ENCODE peak calls at places on chromosomes 7 and 10, in seven cellular contexts. O, L, X, V, U, N and R are unnamed samples.

GRCh38 chr10:116689744-116690143 is 52.6 kb downstream of the HSPA12A start:
- DNase-seq in V (no peak), O (no peak), L (no peak), N (no peak), X (no peak), U (no peak), R (no peak)

GRCh38 chr7:75039709-75040108 is 33.9 kb downstream of the RCC1L start:
- DNase-seq in X (peak; percentile 3), V (peak; percentile 24), N (no peak), O (no peak), L (no peak), U (no peak), R (no peak)

GRCh38 chr10:114845978-114846693 is 24.6 kb downstream of the FHIP2A start:
- DNase-seq in N (no peak), X (no peak), L (no peak), U (no peak), O (no peak), V (no peak), R (no peak)

GRCh38 chr7:11489280-11489679 is 342.7 kb downstream of the THSD7A start:
- DNase-seq in L (no peak), U (no peak), N (no peak), X (no peak), O (no peak), V (no peak), R (no peak)

GRCh38 chr7:88217675-88218427 is 2.0 kb downstream of the SRI start:
- DNase-seq in O (no peak), L (no peak), N (no peak), X (no peak), V (no peak), U (peak; percentile 13), R (no peak)

GRCh38 chr10:60236869-60237524 is 152.7 kb downstream of the ANK3 start:
- DNase-seq in L (no peak), U (no peak), O (no peak), V (peak; percentile 7), X (no peak), N (peak; percentile 60), R (no peak)

GRCh38 chr10:79324032-79324695 is 23.1 kb upstream of the PPIF start:
- DNase-seq in N (no peak), O (peak; percentile 17), L (no peak), V (no peak), U (no peak), X (no peak), R (no peak)

GRCh38 chr7:52719677-52720076 is 315.8 kb upstream of the POM121L12 start:
- DNase-seq in N (no peak), X (no peak), V (no peak), U (peak; percentile 25), L (no peak), O (peak; percentile 0), R (no peak)

GRCh38 chr10:79206300-79207095 is 137.7 kb downstream of the ZMIZ1 start:
- DNase-seq in O (no peak), U (no peak), X (no peak), L (no peak), N (no peak), V (peak; percentile 10), R (no peak)

GRCh38 chr10:90344226-90344625 is 513.6 kb downstream of the HTR7 start:
- DNase-seq in U (no peak), L (no peak), X (peak; percentile 18), O (no peak), N (no peak), V (no peak), R (no peak)

GRCh38 chr7:122694697-122695096 is 4.2 kb downstream of the RNF133 start:
- DNase-seq in U (no peak), V (no peak), O (no peak), X (no peak), L (no peak), N (no peak), R (no peak)

GRCh38 chr10:19651549-19651948 is 164.7 kb upstream of the PLXDC2 start:
- DNase-seq in L (peak; percentile 44), O (peak; percentile 95), X (peak; percentile 81), V (peak; percentile 93), U (peak; percentile 87), N (no peak), R (peak; percentile 95)

GRCh38 chr10:113019692-113020424 is 69.8 kb downstream of the TCF7L2 start:
- DNase-seq in L (no peak), N (no peak), O (no peak), X (no peak), V (no peak), U (no peak), R (no peak)

GRCh38 chr10:102434251-102434913 is 2.0 kb upstream of the CUEDC2 start:
- DNase-seq in U (no peak), L (no peak), N (no peak), V (peak; percentile 59), X (no peak), O (peak; percentile 56), R (peak; percentile 76)

GRCh38 chr7:11373546-11374142 is 400.0 kb downstream of the PHF14 start:
- DNase-seq in L (no peak), X (peak; percentile 3), V (peak; percentile 22), U (peak; percentile 28), N (no peak), O (peak; percentile 44), R (peak; percentile 8)

GRCh38 chr7:84547326-84547725 is 352.7 kb upstream of the SEMA3A start:
- DNase-seq in X (no peak), O (no peak), L (no peak), N (no peak), V (no peak), U (no peak), R (no peak)

GRCh38 chr7:84549409-84549808 is 354.8 kb upstream of the SEMA3A start:
- DNase-seq in N (no peak), X (no peak), O (no peak), U (no peak), V (no peak), L (no peak), R (no peak)

GRCh38 chr7:84546403-84546802 is 351.8 kb upstream of the SEMA3A start:
- DNase-seq in N (no peak), O (no peak), U (no peak), X (no peak), V (no peak), L (no peak), R (no peak)

GRCh38 chr7:84553711-84554110 is 359.1 kb upstream of the SEMA3A start:
- DNase-seq in X (no peak), U (no peak), O (no peak), L (no peak), V (no peak), N (no peak), R (no peak)

DNA sequence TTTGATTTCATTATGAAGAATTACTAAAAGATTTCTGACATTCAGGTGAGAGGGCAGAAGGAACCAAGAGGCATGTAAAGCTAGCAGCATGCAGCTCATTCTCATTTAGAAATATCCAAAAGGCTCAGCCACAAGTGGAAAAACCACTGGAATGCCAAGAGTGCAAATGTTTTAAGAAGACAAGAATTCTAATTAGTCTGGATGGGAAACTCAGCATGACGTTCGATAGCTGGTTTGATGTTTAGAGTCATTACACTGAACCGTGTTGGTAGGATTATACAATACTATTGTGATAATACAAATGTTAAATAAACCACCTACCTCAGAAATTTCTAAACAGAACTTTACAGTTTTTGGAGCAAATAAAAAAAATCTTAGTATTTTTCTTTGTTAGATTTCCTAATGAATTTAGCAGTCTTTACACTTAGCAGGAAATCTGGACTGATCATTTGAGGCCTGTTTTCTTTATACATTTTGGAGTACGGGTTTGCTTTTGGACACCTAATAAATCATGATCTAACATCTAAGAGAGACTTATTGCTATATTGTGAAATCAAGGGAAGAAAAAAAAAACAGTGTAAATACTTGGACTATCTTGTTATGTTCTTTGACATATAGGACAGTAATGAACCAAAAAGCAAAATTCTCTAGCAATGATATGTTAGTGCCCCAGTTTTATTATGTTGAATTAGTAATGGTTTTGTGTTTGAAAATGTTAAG is 353.9 kb upstream of the SEMA3A start:
- DNase-seq in X (peak; percentile 9), O (peak; percentile 79), V (no peak), N (no peak), L (peak; percentile 97), U (peak; percentile 88), R (peak; percentile 63)
- H3K4me3 ChIP-seq in X (no peak overlapping the region), O (no peak overlapping the region), V (no peak overlapping the region), N (no peak overlapping the region), L (no peak overlapping the region), U (no peak overlapping the region), R (no peak overlapping the region)

DNA sequence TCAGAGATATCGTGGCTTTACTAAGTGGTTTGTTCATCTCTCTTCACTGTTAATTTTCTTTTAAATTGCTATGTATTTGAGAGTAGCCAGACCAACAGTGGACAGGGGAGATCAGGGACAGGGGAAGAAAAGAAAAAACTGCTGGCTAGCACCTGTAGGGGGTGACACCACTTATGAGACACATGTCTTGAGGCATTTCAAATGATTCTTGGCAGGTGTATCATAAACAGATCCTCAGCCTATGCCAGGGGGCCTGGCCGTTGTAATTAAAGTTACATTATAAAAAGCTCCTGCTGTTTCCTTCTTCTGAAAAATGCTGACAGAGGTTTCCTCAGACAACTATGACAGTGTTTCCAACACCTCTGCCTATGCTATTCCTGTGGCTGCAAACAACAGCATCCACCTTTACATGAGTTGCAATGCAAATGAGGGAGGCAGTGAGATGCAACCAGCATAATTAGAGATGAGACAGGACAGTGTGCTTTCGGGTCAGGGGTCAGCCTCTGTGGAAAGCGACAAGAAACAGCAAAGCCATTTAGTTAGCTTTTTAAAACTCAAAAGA is 281.0 kb upstream of the PTER start:
- DNase-seq in X (no peak), O (no peak), U (no peak), V (no peak), L (no peak), N (no peak), R (no peak)
- TF ChIP-seq CTCF in X (no peak), O (no peak), U (no peak), V (no peak), L (no peak), N (no peak), R (no peak)

DNA sequence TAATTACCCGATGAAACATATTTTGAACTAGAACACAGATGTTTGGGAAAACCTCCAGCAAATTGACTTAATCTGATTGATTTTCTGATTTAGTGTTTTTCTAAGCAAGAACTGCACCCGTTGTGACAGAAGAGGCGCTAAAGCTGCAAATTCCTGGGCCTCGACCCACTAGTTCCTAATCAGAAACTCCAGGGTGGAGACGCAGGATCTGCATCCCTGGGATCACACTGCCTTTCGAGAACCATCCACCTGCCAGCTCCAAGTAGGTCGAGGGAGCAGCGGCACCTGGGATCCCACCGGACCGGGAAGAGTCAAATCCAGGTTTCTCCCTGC is 136.8 kb upstream of the CDCA7L start:
- DNase-seq in N (no peak), V (no peak), X (no peak), O (no peak), L (no peak), U (no peak), R (no peak)
- H3K4me3 ChIP-seq in N (peak overlapping the region; percentile 53), V (peak overlapping the region; percentile 55), X (peak overlapping the region; percentile 70), O (peak overlapping the region; percentile 74), L (peak overlapping the region; percentile 64), U (peak overlapping the region; percentile 73), R (peak overlapping the region; percentile 63)

DNA sequence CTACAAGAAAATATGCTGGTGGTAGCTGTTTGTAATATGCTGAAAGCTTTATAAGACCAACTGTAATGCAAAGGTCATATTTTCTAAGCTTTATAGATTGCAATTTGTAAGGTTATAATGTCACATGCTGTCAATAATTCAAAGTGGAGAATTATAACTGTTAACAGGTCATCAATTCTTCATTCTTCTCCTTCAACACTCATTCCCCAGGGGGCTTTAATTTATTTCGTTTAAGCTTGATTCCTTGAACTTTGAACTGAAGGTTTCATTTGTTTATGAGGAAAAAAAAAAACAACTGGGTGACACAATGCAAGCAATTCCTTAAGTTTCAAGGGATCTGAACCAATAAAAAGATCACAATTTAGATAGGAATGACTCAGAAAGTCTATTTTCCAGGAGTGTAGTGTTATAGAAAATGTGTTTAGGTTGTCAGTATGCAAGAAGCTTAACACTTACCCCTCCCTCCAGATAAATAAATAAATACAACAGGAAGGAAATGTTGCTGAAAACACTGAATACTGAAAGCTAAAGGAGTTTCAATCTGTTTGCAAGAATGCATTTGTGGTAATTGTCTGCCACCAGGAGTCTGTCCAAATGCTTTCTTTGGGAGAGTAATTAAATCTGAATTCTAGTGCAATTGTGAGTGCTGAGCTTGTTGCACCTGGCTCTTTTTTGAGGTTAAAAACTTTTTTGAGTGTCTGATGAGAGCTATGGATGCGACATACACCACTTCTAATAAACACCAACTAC is 183.6 kb downstream of the SORCS1 start:
- DNase-seq in U (no peak), O (no peak), X (no peak), L (no peak), V (no peak), N (no peak), R (no peak)
- TF ChIP-seq CTCF in U (no peak), O (no peak), X (no peak), L (no peak), V (no peak), N (no peak), R (no peak)